ENCODE peak calls at places on chromosomes 1 and 21, in seven cellular contexts. U is fibroblast of lung, E is HCT116, R is H7, V is spleen, W is transverse colon, K is mesendoderm. Q is an unnamed sample. For H3K36me3, the result is how much of the 10 kb centered on the place peaks cover.

GRCh38 chr1:110766336-110766647 is 91.6 kb upstream of the KCNA3 start:
- DNase-seq in V (no peak), U (no peak), K (no peak), R (no peak), W (no peak), E (no peak), Q (no peak)

GRCh38 chr1:242523968-242524570 is 428 bp downstream of the PLD5 start:
- DNase-seq in V (peak), W (no peak), K (peak), E (no peak), R (peak), U (peak), Q (peak)

GRCh38 chr1:100747821-100748220 is 28.3 kb downstream of the VCAM1 start:
- DNase-seq in E (no peak), R (no peak), V (no peak), K (no peak), W (no peak), U (no peak), Q (no peak)

GRCh38 chr1:182087304-182087703 is 25.8 kb upstream of the ZNF648 start:
- DNase-seq in V (no peak), K (no peak), E (no peak), R (no peak), W (no peak), U (no peak), Q (no peak)

GRCh38 chr21:44441581-44442265 is 13.6 kb upstream of the LRRC3 start:
- DNase-seq in V (peak), R (peak), U (no peak), K (no peak), E (no peak), W (no peak), Q (peak)

GRCh38 chr1:157697781-157698569 is 2.6 kb downstream of the FCRL3 start:
- DNase-seq in K (peak), R (no peak), U (no peak), W (no peak), V (no peak), E (no peak), Q (no peak)

GRCh38 chr1:225998560-225999226 is 450 bp downstream of the SDE2 start:
- DNase-seq in V (no peak), W (no peak), R (peak), U (peak), K (no peak), E (no peak), Q (peak)

GRCh38 chr1:110639724-110640386 is 33.7 kb upstream of the KCNA2 start:
- DNase-seq in R (no peak), W (no peak), K (no peak), U (no peak), E (no peak), V (no peak), Q (no peak)

GRCh38 chr1:38133304-38133703 is 86.7 kb upstream of the POU3F1 start:
- DNase-seq in V (no peak), W (no peak), K (no peak), E (no peak), R (peak), U (no peak), Q (no peak)

GRCh38 chr1:246782120-246782900 is 58.1 kb downstream of the SCCPDH start:
- DNase-seq in W (no peak), V (no peak), U (peak), R (peak), E (no peak), K (no peak), Q (peak)

GRCh38 chr1:101506541-101507164 is 269.8 kb downstream of the S1PR1 start:
- DNase-seq in K (peak), U (peak), E (peak), R (peak), W (peak), V (no peak), Q (no peak)

GRCh38 chr1:51941528-51941927 is 49.0 kb downstream of the RAB3B start:
- DNase-seq in E (peak), U (no peak), W (no peak), V (no peak), K (no peak), R (no peak), Q (no peak)

GRCh38 chr1:59776960-59777852 is 37.5 kb upstream of the HOOK1 start:
- DNase-seq in E (no peak), K (peak), V (no peak), U (no peak), W (no peak), R (no peak), Q (peak)

GRCh38 chr1:26337625-26338024 is 16.3 kb downstream of the CRYBG2 start:
- DNase-seq in U (no peak), K (no peak), E (no peak), V (no peak), R (no peak), W (no peak), Q (peak)

GRCh38 chr1:202815120-202815519 is 4.4 kb downstream of the PCAT6 start:
- DNase-seq in K (no peak), U (no peak), W (no peak), V (no peak), R (no peak), E (no peak), Q (no peak)

GRCh38 chr1:223765719-223766340 is 53.5 kb downstream of the CAPN2 start:
- DNase-seq in W (no peak), K (no peak), V (no peak), U (no peak), R (no peak), E (no peak), Q (no peak)

GRCh38 chr1:96475882-96476281 is 245.7 kb upstream of the PTBP2 start:
- DNase-seq in K (no peak), R (no peak), V (no peak), E (no peak), W (no peak), U (no peak), Q (peak)

GRCh38 chr1:21864730-21865129 is 52.7 kb downstream of the LDLRAD2 start:
- DNase-seq in U (no peak), V (peak), W (no peak), R (no peak), K (no peak), E (no peak), Q (no peak)

GRCh38 chr1:65493792-65494191 is 73.3 kb downstream of the LEPR start:
- DNase-seq in U (peak), V (no peak), W (no peak), R (no peak), E (no peak), K (no peak), Q (no peak)

GRCh38 chr1:228487336-228488106 is at the start of gene RNF187:
- DNase-seq in W (peak), U (no peak), V (peak), K (no peak), E (no peak), R (peak), Q (no peak)

GRCh38 chr1:81708239-81708638 is 92.5 kb upstream of the ADGRL2 start:
- DNase-seq in V (no peak), K (no peak), W (no peak), E (no peak), R (no peak), U (no peak), Q (no peak)

DNA sequence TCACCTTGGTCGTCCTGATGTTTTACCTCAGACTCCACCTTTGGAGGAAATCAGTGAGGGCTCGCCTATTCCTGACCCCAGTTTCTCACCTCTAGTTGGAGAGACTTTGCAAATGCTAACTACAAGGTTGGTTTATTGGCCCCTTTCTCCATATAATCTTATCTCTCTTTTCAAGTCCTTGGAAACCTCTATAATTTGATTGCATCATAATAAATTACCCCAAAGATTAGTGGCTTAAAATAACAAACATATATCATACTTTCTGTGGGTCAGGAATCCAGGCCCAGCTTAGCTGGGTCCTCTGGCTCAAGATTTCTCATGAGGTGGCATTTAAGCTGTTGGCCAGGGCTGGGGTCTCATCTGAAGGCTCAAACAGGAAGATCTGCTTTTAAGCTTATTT is 12.1 kb upstream of the PSMD4 start:
- DNase-seq in E (no peak), W (no peak), V (no peak), R (no peak), K (no peak), U (no peak), Q (no peak)
- H3K36me3 ChIP-seq in E (half or more), W (under half), V (under half), R (half or more), K (under half), U (under half), Q (half or more)

GRCh38 chr1:151536499-151536898 is 3.6 kb upstream of the TUFT1 start:
- DNase-seq in W (no peak), K (no peak), R (no peak), V (no peak), E (no peak), U (no peak), Q (no peak)

GRCh38 chr1:151540021-151540981 is at the start of gene TUFT1:
- DNase-seq in U (peak), R (peak), K (peak), V (peak), W (peak), E (peak), Q (peak)

GRCh38 chr1:151537112-151537511 is 3.0 kb upstream of the TUFT1 start:
- DNase-seq in K (peak), E (no peak), R (no peak), V (no peak), W (no peak), U (peak), Q (peak)

GRCh38 chr1:151540982-151541377 is 871 bp downstream of the TUFT1 start:
- DNase-seq in V (peak), E (no peak), R (peak), W (peak), U (no peak), K (peak), Q (peak)

DNA sequence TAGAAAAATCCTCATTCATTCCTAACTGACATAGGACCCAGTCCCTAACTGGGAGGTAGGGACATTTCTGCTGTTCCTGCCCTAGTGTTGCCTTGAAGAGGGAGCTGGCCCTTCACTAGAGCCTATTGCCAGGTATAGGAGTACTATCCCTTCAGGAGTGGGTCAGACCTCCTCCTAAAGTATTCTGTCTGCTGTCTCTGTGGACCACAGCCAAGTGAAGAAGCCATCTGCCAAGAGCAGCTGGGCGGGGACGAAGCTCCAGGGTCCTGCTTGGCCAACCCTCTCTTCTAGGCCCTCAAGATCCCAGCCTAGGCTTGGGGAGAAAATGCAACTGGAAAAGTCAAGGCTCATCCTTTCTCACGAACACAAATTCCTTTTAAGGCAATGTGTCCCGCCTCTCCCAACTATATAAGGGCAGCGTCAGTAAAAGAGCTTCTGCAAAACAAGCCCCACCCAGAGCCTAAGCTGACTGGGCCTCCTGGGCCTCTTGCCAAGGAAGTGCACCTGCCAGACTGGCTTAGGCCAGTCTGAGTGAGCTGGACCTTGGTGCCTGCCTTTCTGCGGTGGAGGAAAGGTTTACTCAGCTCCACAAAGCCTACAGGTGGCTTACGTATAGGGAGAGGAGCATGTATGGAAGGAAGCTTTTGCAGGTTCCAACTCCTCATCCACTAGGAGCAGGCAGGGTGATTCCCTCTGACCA is 638 bp upstream of the TUFT1 start:
- DNase-seq in E (peak), V (peak), R (peak), U (peak), K (peak), W (peak), Q (peak)
- H3K36me3 ChIP-seq in E (under half), V (under half), R (under half), U (under half), K (under half), W (under half), Q (under half)

GRCh38 chr1:9260086-9260766 is 25.7 kb downstream of the H6PD start:
- DNase-seq in K (no peak), U (no peak), W (no peak), E (no peak), R (no peak), V (no peak), Q (peak)
- H3K36me3 ChIP-seq in K (under half), U (under half), W (under half), E (under half), R (under half), V (under half), Q (under half)

GRCh38 chr21:34805157-34805556 is 136.4 kb downstream of the CLIC6 start:
- DNase-seq in R (no peak), W (no peak), U (no peak), K (no peak), V (no peak), E (no peak), Q (no peak)

GRCh38 chr21:34807881-34808568 is 139.2 kb downstream of the CLIC6 start:
- DNase-seq in K (no peak), V (peak), U (peak), W (no peak), R (no peak), E (peak), Q (peak)

GRCh38 chr21:34808569-34809204 is 139.9 kb downstream of the CLIC6 start:
- DNase-seq in U (peak), V (no peak), K (no peak), R (no peak), E (no peak), W (no peak), Q (peak)

GRCh38 chr21:34807146-34807880 is 138.5 kb downstream of the CLIC6 start:
- DNase-seq in V (no peak), U (peak), W (no peak), E (no peak), K (peak), R (no peak), Q (peak)

GRCh38 chr21:34806423-34806822 is 137.6 kb downstream of the CLIC6 start:
- DNase-seq in K (no peak), E (no peak), U (no peak), R (no peak), W (no peak), V (no peak), Q (no peak)
- H3K36me3 ChIP-seq in K (under half), E (under half), U (under half), R (under half), W (under half), V (under half), Q (under half)

GRCh38 chr1:3507636-3508275 is 53.3 kb downstream of the ARHGEF16 start:
- DNase-seq in U (no peak), V (no peak), R (no peak), K (no peak), W (no peak), E (no peak), Q (no peak)

GRCh38 chr1:3508757-3509415 is 54.4 kb downstream of the ARHGEF16 start:
- DNase-seq in U (no peak), K (no peak), V (no peak), E (no peak), R (no peak), W (no peak), Q (no peak)

GRCh38 chr1:3505161-3505560 is 50.7 kb downstream of the ARHGEF16 start:
- DNase-seq in W (no peak), U (no peak), R (no peak), E (no peak), K (no peak), V (no peak), Q (no peak)

GRCh38 chr1:3506041-3506440 is 51.6 kb downstream of the ARHGEF16 start:
- DNase-seq in R (no peak), E (no peak), V (no peak), K (no peak), W (no peak), U (no peak), Q (no peak)

DNA sequence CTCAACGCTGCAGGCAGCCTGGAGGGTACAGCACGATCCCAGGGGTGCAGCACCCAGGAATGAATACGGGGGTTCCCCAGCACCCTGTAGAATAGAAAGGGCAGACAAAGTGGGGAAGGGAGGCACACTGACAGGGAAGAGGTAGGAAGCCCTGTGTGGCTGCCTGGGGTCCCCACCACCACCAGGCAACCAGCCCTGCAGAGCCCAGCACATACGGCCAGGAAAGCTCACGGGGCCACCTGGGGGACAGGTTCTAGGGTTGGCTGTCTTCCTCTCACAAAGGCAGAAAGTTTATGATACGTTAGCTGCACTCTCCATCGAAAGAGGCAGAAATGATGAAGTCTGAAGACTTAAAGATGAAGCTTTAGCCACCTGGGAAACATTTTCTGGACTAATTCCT is 52.5 kb downstream of the ARHGEF16 start:
- DNase-seq in K (no peak), W (no peak), E (no peak), V (no peak), R (no peak), U (no peak), Q (no peak)
- H3K36me3 ChIP-seq in K (under half), W (under half), E (under half), V (under half), R (under half), U (under half), Q (under half)

DNA sequence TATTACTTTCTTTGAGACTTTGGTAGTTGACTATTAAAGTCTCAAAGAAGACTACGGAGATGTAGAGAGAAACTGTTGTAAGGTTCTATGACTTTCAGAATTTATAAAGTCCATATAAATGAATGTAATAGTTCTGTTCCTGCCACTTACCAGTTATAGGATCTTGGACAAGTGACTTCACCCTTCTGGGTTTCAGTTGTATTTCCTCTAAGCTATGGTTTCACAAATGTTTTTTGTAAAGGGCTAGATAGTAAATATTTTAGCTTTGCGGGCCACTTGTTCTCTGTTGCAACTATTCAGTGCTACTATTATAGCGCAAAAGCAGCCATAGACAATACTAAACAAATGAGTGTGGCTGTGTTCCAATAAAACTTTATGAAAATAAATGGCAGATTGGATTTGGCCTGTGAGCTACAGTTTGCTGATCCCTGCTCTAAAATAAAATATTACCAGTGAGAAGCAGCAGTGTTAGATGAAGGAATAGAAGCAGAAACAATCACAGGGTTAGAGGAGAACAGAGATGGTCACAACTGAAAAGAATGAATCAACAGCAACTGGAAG is 14.7 kb downstream of the ZMPSTE24 start:
- DNase-seq in E (no peak), V (no peak), W (no peak), U (no peak), R (no peak), K (no peak), Q (no peak)
- H3K36me3 ChIP-seq in E (under half), V (under half), W (under half), U (under half), R (under half), K (under half), Q (half or more)

GRCh38 chr1:178472531-178472930 is 24.2 kb downstream of the CLEC20A start:
- DNase-seq in R (no peak), K (no peak), U (no peak), W (no peak), E (no peak), V (no peak), Q (no peak)

GRCh38 chr1:178465011-178465410 is 31.8 kb downstream of the CLEC20A start:
- DNase-seq in V (no peak), W (no peak), U (peak), R (no peak), E (no peak), K (no peak), Q (no peak)

GRCh38 chr1:178464566-178464965 is 32.2 kb downstream of the CLEC20A start:
- DNase-seq in K (no peak), U (no peak), R (no peak), E (no peak), W (no peak), V (no peak), Q (no peak)

GRCh38 chr1:178467837-178468236 is 28.9 kb downstream of the CLEC20A start:
- DNase-seq in U (no peak), R (no peak), E (no peak), K (no peak), V (no peak), W (no peak), Q (no peak)

DNA sequence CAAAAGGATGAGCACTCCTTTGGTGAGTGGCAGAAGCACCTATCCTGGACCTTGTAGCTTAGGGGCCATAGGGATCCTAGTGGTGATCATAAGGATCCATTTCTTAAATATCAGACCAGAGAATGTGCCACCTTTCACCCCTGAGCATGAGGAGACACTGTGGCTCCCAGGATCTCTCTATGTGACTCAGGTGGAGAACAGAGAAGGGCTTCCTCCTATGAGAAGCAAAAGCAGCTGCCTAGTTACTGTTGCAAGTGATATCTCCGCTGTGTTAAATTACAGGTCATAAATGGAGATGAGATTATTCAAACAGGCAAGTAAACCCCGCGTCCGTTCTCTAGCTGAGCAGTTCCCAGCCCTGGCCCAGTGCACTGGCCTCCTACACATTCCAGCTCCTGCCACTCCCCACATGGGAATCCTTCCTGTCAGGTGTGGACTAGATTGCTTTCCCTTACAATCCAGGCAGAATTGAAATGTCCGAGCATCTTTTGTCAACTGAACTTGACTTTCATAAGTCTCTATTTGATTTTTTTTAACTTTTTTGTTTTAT is 26.3 kb downstream of the CLEC20A start:
- DNase-seq in E (no peak), R (no peak), V (no peak), K (peak), U (no peak), W (peak), Q (no peak)
- H3K36me3 ChIP-seq in E (under half), R (under half), V (under half), K (under half), U (under half), W (under half), Q (under half)

GRCh38 chr21:34936874-34937563 is 112.1 kb downstream of the RUNX1 start:
- DNase-seq in K (no peak), R (no peak), V (no peak), E (no peak), U (no peak), W (no peak), Q (no peak)
- H3K36me3 ChIP-seq in K (under half), R (under half), V (under half), E (under half), U (under half), W (under half), Q (under half)